ENCODE peak calls at places on chromosome 7, in four cellular contexts. S, J, P and L are unnamed samples.

GRCh38 chr7:7967909-7968543 is 570 bp upstream of the GLCCI1 start:
- DNase-seq in S (no peak), J (no peak), P (no peak), L (no peak)

GRCh38 chr7:64965594-64965993 is 25.2 kb downstream of the ZNF117 start:
- DNase-seq in S (no peak), J (no peak), P (no peak), L (no peak)

GRCh38 chr7:142792593-142792992 is 21.8 kb downstream of the PRSS2 start:
- DNase-seq in S (no peak), J (no peak), P (no peak), L (no peak)

GRCh38 chr7:157151626-157152339 is 13.1 kb downstream of the UBE3C start:
- DNase-seq in S (no peak), J (no peak), P (no peak), L (no peak)

GRCh38 chr7:43135129-43135528 is 22.7 kb downstream of the HECW1 start:
- DNase-seq in S (peak; percentile 74), J (peak; percentile 71), P (no peak), L (peak; percentile 69)

GRCh38 chr7:104855826-104856225 is 158.2 kb upstream of the KMT2E start:
- DNase-seq in S (no peak), J (no peak), P (no peak), L (no peak)

GRCh38 chr7:150405584-150406310 is 26.6 kb downstream of the ZNF775 start:
- DNase-seq in S (peak; percentile 11), J (peak; percentile 85), P (no peak), L (peak; percentile 73)

GRCh38 chr7:34564091-34564490 is 93.9 kb upstream of the NPSR1 start:
- DNase-seq in S (no peak), J (no peak), P (no peak), L (no peak)

GRCh38 chr7:156764016-156764669 is 123.6 kb downstream of the RNF32 start:
- DNase-seq in S (peak; percentile 45), J (peak; percentile 75), P (no peak), L (peak; percentile 68)